ENCODE peak calls at places on chromosomes 13 and 19, in nine cellular contexts. I is skeletal muscle cell; S is AG08396; G is HS-5; Y is left ventricle myocardium inferior; Q is activated CD4-positive, alpha-beta T cell treated with anti-CD3 and anti-CD28 coated beads for 1 hour; M is GOT3; K is HuH-7; T is activated CD8-positive, alpha-beta memory T cell treated with anti-CD3 and anti-CD28 coated beads for 1 hour. U is an unnamed sample.

GRCh38 chr13:29791508-29791907 is 58.9 kb downstream of the UBL3 start:
- DNase-seq in M (no peak), Q (no peak), G (no peak), Y (no peak), S (no peak), T (no peak), K (no peak), I (no peak), U (no peak)

GRCh38 chr19:3441986-3442329 is 38.4 kb downstream of the SMIM24 start:
- DNase-seq in G (no peak), M (no peak), Y (no peak), Q (no peak), I (no peak), K (no peak), T (no peak), S (no peak), U (no peak)

GRCh38 chr13:45178349-45179142 is 22.3 kb downstream of the KCTD4 start:
- DNase-seq in T (no peak), S (peak), G (no peak), Q (no peak), M (no peak), I (peak), K (no peak), Y (no peak), U (no peak)

GRCh38 chr19:39362682-39363657 is 20.7 kb downstream of the SAMD4B start:
- DNase-seq in Q (no peak), I (peak), S (peak), M (no peak), G (peak), Y (no peak), T (no peak), K (no peak), U (no peak)

GRCh38 chr13:93450761-93451160 is 224.2 kb downstream of the GPC6 start:
- DNase-seq in S (no peak), I (no peak), T (no peak), Y (no peak), K (no peak), G (no peak), Q (no peak), M (no peak), U (no peak)

GRCh38 chr19:40144151-40144550 is 47.1 kb upstream of the MAP3K10 start:
- DNase-seq in M (no peak), Q (no peak), I (no peak), Y (no peak), S (no peak), K (no peak), T (no peak), G (no peak), U (no peak)

GRCh38 chr13:76696370-76696769 is 189.8 kb downstream of the KCTD12 start:
- DNase-seq in G (no peak), M (no peak), T (no peak), Y (no peak), I (no peak), S (peak), Q (no peak), K (no peak), U (no peak)

GRCh38 chr13:80556291-80556690 is 215.4 kb upstream of the SPRY2 start:
- DNase-seq in G (no peak), I (no peak), Q (no peak), Y (no peak), M (no peak), T (no peak), S (no peak), K (no peak), U (no peak)

GRCh38 chr13:37648604-37649003 is 50.0 kb upstream of the POSTN start:
- DNase-seq in S (no peak), G (no peak), Q (no peak), Y (no peak), K (no peak), T (no peak), M (no peak), I (peak), U (no peak)

GRCh38 chr13:61414686-61415664 is 674 bp downstream of the PCDH20 start:
- DNase-seq in M (no peak), G (no peak), K (peak), T (no peak), Q (no peak), S (peak), I (no peak), Y (peak), U (no peak)

GRCh38 chr19:16064209-16064889 is 11.9 kb upstream of the TPM4 start:
- DNase-seq in K (no peak), S (no peak), G (no peak), Q (no peak), Y (no peak), M (no peak), I (no peak), T (no peak), U (no peak)

GRCh38 chr13:105037064-105037463 is 1498.4 kb downstream of the EFNB2 start:
- DNase-seq in K (no peak), I (peak), T (no peak), Y (no peak), S (no peak), Q (no peak), M (no peak), G (peak), U (no peak)

GRCh38 chr13:20351279-20352022 is 119.3 kb upstream of the GJB6 start:
- DNase-seq in Q (no peak), G (peak), I (peak), T (no peak), Y (no peak), S (no peak), K (no peak), M (no peak), U (no peak)

GRCh38 chr19:35986111-35986510 is 8.9 kb upstream of the SDHAF1 start:
- DNase-seq in M (no peak), Y (no peak), G (no peak), Q (no peak), S (no peak), K (no peak), I (no peak), T (no peak), U (no peak)

GRCh38 chr19:41249707-41250423 is 14.3 kb upstream of the HNRNPUL1 start:
- DNase-seq in Q (no peak), K (no peak), T (no peak), S (no peak), G (no peak), Y (no peak), I (no peak), M (no peak), U (no peak)

GRCh38 chr19:843180-843835 is 2.5 kb downstream of the PRTN3 start:
- DNase-seq in Q (no peak), T (no peak), M (no peak), I (no peak), K (no peak), S (no peak), Y (no peak), G (no peak), U (no peak)

GRCh38 chr19:50952890-50953289 is at the start of gene KLK5:
- DNase-seq in S (no peak), M (no peak), K (no peak), G (no peak), T (no peak), Q (no peak), I (no peak), Y (no peak), U (no peak)

GRCh38 chr19:53076984-53077383 is 26.2 kb downstream of the ZNF160 start:
- DNase-seq in I (peak), T (no peak), Q (no peak), Y (peak), M (no peak), K (no peak), G (no peak), S (peak), U (no peak)

GRCh38 chr13:52800856-52801255 is 47.6 kb downstream of the PCDH8 start:
- DNase-seq in G (no peak), I (no peak), Y (no peak), S (no peak), T (no peak), Q (no peak), K (no peak), M (no peak), U (no peak)